ENCODE peak calls at places on chromosomes 16 and 17, in seven cellular contexts. A is AG09309, K is RWPE2, B is A549, X is activated B cell treated with CpG ODN at 0.5 μM for 24 hours, Y is transverse colon, I is heart right ventricle. S is an unnamed sample.

GRCh38 chr17:63419949-63420867 is 25.9 kb downstream of the CYB561 start:
- DNase-seq in Y (no peak), X (no peak), K (no peak), B (no peak), I (no peak), A (no peak), S (no peak)

GRCh38 chr17:78114831-78115723 is 13.5 kb downstream of the TMC6 start:
- DNase-seq in B (no peak), K (no peak), X (no peak), I (no peak), A (no peak), Y (no peak), S (no peak)

GRCh38 chr16:56606688-56607618 is 1.4 kb upstream of the MT2A start:
- DNase-seq in A (peak), B (peak), Y (peak), X (no peak), I (peak), K (peak), S (no peak)

GRCh38 chr16:8880839-8881510 is 1.2 kb upstream of the LITAFD start:
- DNase-seq in X (no peak), K (no peak), A (no peak), Y (no peak), B (no peak), I (no peak), S (no peak)

GRCh38 chr16:74936902-74937560 is 47.9 kb downstream of the WDR59 start:
- DNase-seq in K (no peak), B (no peak), A (peak), X (no peak), I (no peak), Y (no peak), S (no peak)

GRCh38 chr17:50265212-50265611 is 9.1 kb upstream of the TMEM92 start:
- DNase-seq in A (no peak), X (peak), K (peak), I (no peak), B (no peak), Y (no peak), S (no peak)

GRCh38 chr17:45948881-45949624 is 50.0 kb upstream of the STH start:
- DNase-seq in Y (peak), X (peak), A (no peak), K (no peak), I (peak), B (peak), S (peak)

GRCh38 chr16:17211797-17212196 is 259.0 kb downstream of the XYLT1 start:
- DNase-seq in K (no peak), I (no peak), A (no peak), X (no peak), Y (no peak), B (no peak), S (no peak)

GRCh38 chr17:78935419-78936323 is 10.5 kb upstream of the TIMP2 start:
- DNase-seq in K (no peak), Y (peak), I (no peak), X (no peak), B (peak), A (peak), S (peak)

GRCh38 chr16:59758848-59759247 is 1024.7 kb upstream of the GOT2 start:
- DNase-seq in A (no peak), B (no peak), Y (no peak), K (no peak), X (no peak), I (no peak), S (no peak)

GRCh38 chr17:76370261-76370993 is 14.0 kb upstream of the SPHK1 start:
- DNase-seq in X (no peak), B (peak), A (peak), Y (peak), K (peak), I (peak), S (no peak)

GRCh38 chr17:29760771-29761682 is 138.3 kb upstream of the CORO6 start:
- DNase-seq in I (peak), A (no peak), K (peak), B (peak), X (peak), Y (peak), S (peak)

GRCh38 chr17:81810476-81810875 is 6.5 kb downstream of the GCGR start:
- DNase-seq in B (no peak), I (no peak), X (no peak), K (no peak), A (no peak), Y (no peak), S (no peak)

GRCh38 chr17:57256708-57257112 is 387 bp downstream of the MSI2 start:
- DNase-seq in A (no peak), Y (peak), I (peak), K (no peak), B (no peak), X (no peak), S (no peak)

GRCh38 chr16:1073566-1074378 is 1.2 kb downstream of the SSTR5 start:
- DNase-seq in I (no peak), B (no peak), Y (no peak), X (no peak), K (no peak), A (no peak), S (no peak)

GRCh38 chr16:57632568-57632967 is 4.1 kb downstream of the ADGRG1 start:
- DNase-seq in I (no peak), K (no peak), Y (no peak), A (no peak), X (no peak), B (no peak), S (no peak)

GRCh38 chr17:77125432-77125901 is 15.3 kb upstream of the SEC14L1 start:
- DNase-seq in I (no peak), X (no peak), B (peak), K (peak), Y (no peak), A (peak), S (no peak)

GRCh38 chr17:7177210-7177953 is 1.8 kb downstream of the ASGR1 start:
- DNase-seq in X (peak), Y (peak), A (peak), B (peak), K (no peak), I (peak), S (peak)

GRCh38 chr16:74760007-74760767 is 14.4 kb downstream of the FA2H start:
- DNase-seq in Y (no peak), A (no peak), K (no peak), B (peak), X (no peak), I (no peak), S (no peak)

GRCh38 chr16:28549301-28549899 is 4.3 kb upstream of the SGF29 start:
- DNase-seq in K (no peak), Y (no peak), A (no peak), B (peak), I (no peak), X (no peak), S (no peak)

GRCh38 chr17:4144411-4144747 is 1.4 kb downstream of the CYB5D2 start:
- DNase-seq in I (no peak), B (no peak), Y (no peak), X (no peak), K (no peak), A (no peak), S (no peak)

GRCh38 chr16:9521749-9522370 is 430.4 kb downstream of the HAPSTR1 start:
- DNase-seq in Y (no peak), X (no peak), A (no peak), B (no peak), I (no peak), K (no peak), S (no peak)

GRCh38 chr17:81727324-81728031 is 15.4 kb downstream of the SLC25A10 start:
- DNase-seq in I (no peak), K (peak), X (no peak), Y (peak), A (no peak), B (no peak), S (no peak)

GRCh38 chr16:87542531-87543102 is 49.8 kb upstream of the ZCCHC14 start:
- DNase-seq in B (no peak), I (no peak), Y (no peak), A (no peak), X (no peak), K (no peak), S (no peak)
- TF ChIP-seq CTCF in B (no peak), I (no peak), Y (no peak), A (no peak), X (no peak), K (no peak), S (no peak)

GRCh38 chr17:80584171-80584905 is 39.7 kb downstream of the RPTOR start:
- DNase-seq in I (no peak), K (no peak), X (no peak), B (no peak), A (no peak), Y (no peak), S (no peak)
- TF ChIP-seq CTCF in I (no peak), K (no peak), X (no peak), B (no peak), A (no peak), Y (no peak), S (no peak)

GRCh38 chr17:48951572-48951971 is 6.9 kb upstream of the SNF8 start:
- DNase-seq in B (no peak), I (no peak), Y (no peak), X (no peak), K (no peak), A (no peak), S (no peak)

GRCh38 chr17:48952904-48953303 is 8.3 kb upstream of the SNF8 start:
- DNase-seq in K (no peak), I (no peak), A (no peak), X (no peak), B (no peak), Y (no peak), S (no peak)

DNA sequence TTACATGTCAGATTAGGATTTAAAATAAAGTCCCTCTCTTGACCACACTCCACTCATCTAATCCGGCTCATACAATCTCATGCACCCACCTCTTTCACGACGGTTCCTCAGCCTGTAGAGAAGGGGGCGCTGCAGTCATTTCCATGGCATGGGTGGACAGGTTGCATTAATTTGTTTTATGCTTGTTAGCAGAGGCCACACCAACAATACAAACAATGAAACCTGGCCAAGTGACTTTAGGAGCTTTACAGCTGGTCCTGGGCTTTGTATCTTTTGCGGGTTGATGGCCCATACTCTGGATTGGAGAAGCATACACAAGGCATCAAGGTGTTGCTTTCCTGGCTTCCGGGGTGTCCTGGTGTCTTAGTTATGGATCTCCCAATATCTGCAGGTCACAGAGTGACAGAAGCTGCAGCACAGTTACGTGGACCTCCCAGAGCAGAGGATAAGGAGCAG is 9.7 kb upstream of the SNF8 start:
- DNase-seq in A (no peak), Y (peak), I (no peak), B (peak), K (no peak), X (no peak), S (no peak)
- TF ChIP-seq CTCF in A (peak), Y (peak), I (no peak), B (peak), K (peak), X (no peak), S (no peak)

DNA sequence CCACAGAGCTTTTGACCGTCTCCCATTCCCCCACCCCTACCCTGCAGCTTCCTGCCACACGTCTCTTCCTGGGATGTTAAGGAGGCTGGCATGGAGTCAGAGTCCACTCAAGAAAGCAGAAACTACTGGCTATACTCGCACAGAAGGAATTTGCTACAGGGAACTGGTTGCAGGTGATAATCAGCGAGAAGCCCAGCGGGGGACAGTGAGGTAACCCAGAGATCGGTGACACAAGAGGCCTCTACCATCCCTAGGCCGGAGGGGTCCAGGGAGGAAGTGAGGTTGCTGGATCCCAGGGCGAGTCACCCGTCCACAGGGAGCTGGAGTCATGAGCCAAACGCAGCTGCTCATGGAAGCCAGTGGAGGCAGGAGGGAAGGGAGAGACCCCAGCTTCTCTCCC is 93.7 kb downstream of the SDK2 start:
- DNase-seq in X (no peak), Y (no peak), A (no peak), K (peak), I (no peak), B (no peak), S (no peak)
- TF ChIP-seq CTCF in X (no peak), Y (no peak), A (no peak), K (no peak), I (no peak), B (no peak), S (no peak)

GRCh38 chr16:23668873-23669272 is 9.8 kb upstream of the PLK1 start:
- DNase-seq in Y (no peak), I (no peak), K (no peak), A (no peak), X (no peak), B (no peak), S (no peak)
- TF ChIP-seq CTCF in Y (no peak), I (no peak), K (no peak), A (no peak), X (no peak), B (no peak), S (no peak)

GRCh38 chr17:17751996-17752821 is 71.0 kb downstream of the RAI1 start:
- DNase-seq in Y (peak), X (peak), K (peak), I (peak), A (peak), B (peak), S (peak)
- TF ChIP-seq CTCF in Y (peak), X (no peak), K (peak), I (peak), A (no peak), B (peak), S (no peak)

GRCh38 chr16:89599451-89599858 is 14.0 kb upstream of the DPEP1 start:
- DNase-seq in Y (peak), X (no peak), B (peak), A (no peak), K (peak), I (no peak), S (no peak)
- TF ChIP-seq CTCF in Y (peak), X (no peak), B (peak), A (peak), K (peak), I (peak), S (no peak)